ENCODE peak calls at places on chromosome 9, in seven cellular contexts. J is activated naive CD4-positive, alpha-beta T cell treated with Interleukin-2 at 50 U/mL for 16 hours; F is NCI-H460; U is activated CD4-positive, alpha-beta T cell treated with anti-CD3 and anti-CD28 coated beads for 48 hours; P is WTC11; H is stimulated activated CD4-positive, alpha-beta T cell treated with anti-CD3 and anti-CD28 coated beads, Interleukin-1b, Interleukin-23, amount 100 ng/mL, for 4 hours; W is Right ventricle myocardium superior. X is an unnamed sample.

GRCh38 chr9:69674112-69674511 is 1.9 kb upstream of the APBA1 start:
- DNase-seq in F (no peak), W (no peak), J (no peak), P (peak; percentile 33), U (no peak), H (no peak), X (no peak)

GRCh38 chr9:35229779-35230143 is 68.0 kb downstream of the UNC13B start:
- DNase-seq in J (no peak), U (no peak), P (no peak), F (no peak), W (no peak), H (no peak), X (no peak)

GRCh38 chr9:110714314-110714713 is 45.7 kb downstream of the MUSK start:
- DNase-seq in H (no peak), J (no peak), W (no peak), U (no peak), P (no peak), F (no peak), X (no peak)

GRCh38 chr9:15277400-15278137 is 29.4 kb downstream of the TTC39B start:
- DNase-seq in P (no peak), U (no peak), J (no peak), H (no peak), W (no peak), F (peak; percentile 20), X (no peak)

GRCh38 chr9:123684393-123685149 is 245.4 kb downstream of the DENND1A start:
- DNase-seq in F (no peak), U (no peak), J (no peak), P (no peak), W (no peak), H (no peak), X (no peak)

GRCh38 chr9:35798658-35799366 is 7.4 kb downstream of the NPR2 start:
- DNase-seq in P (no peak), H (no peak), F (peak; percentile 21), J (peak; percentile 55), W (no peak), U (peak; percentile 68), X (no peak)

GRCh38 chr9:107397076-107398049 is 92.2 kb downstream of the KLF4 start:
- DNase-seq in W (no peak), F (no peak), H (no peak), U (no peak), P (no peak), J (no peak), X (no peak)

GRCh38 chr9:90180374-90180773 is 462.2 kb downstream of the DIRAS2 start:
- DNase-seq in W (no peak), F (no peak), H (no peak), J (no peak), P (no peak), U (no peak), X (no peak)

GRCh38 chr9:947985-948384 is 28.5 kb upstream of the DMRT3 start:
- DNase-seq in H (no peak), W (no peak), U (no peak), F (no peak), P (no peak), J (no peak), X (no peak)

GRCh38 chr9:1505489-1505888 is 455.3 kb downstream of the DMRT2 start:
- DNase-seq in U (no peak), F (no peak), W (no peak), H (no peak), P (no peak), J (no peak), X (no peak)

GRCh38 chr9:115022760-115023434 is 92.5 kb upstream of the TNFSF8 start:
- DNase-seq in F (no peak), W (no peak), H (no peak), U (no peak), J (no peak), P (no peak), X (no peak)

GRCh38 chr9:84862786-84863185 is 193.3 kb downstream of the NTRK2 start:
- DNase-seq in F (no peak), J (no peak), H (no peak), P (peak; percentile 74), U (no peak), W (no peak), X (no peak)

GRCh38 chr9:33082538-33083326 is 6.3 kb upstream of the SMU1 start:
- DNase-seq in F (no peak), U (peak; percentile 34), W (no peak), P (no peak), J (no peak), H (no peak), X (no peak)

GRCh38 chr9:91426123-91426745 is 2.6 kb upstream of the NFIL3 start:
- DNase-seq in H (no peak), J (no peak), F (peak; percentile 53), W (no peak), P (no peak), U (no peak), X (no peak)

GRCh38 chr9:93962561-93963440 is 7.6 kb upstream of the BARX1 start:
- DNase-seq in F (peak; percentile 87), W (peak; percentile 88), J (peak; percentile 81), P (peak; percentile 70), U (peak; percentile 87), H (peak; percentile 84), X (peak; percentile 67)

GRCh38 chr9:134059188-134059641 is 8.6 kb downstream of the BRD3 start:
- DNase-seq in W (no peak), F (no peak), H (no peak), J (no peak), P (no peak), U (no peak), X (no peak)

GRCh38 chr9:131410051-131410491 is 16.2 kb downstream of the PRRC2B start:
- DNase-seq in W (no peak), F (no peak), U (peak; percentile 33), H (no peak), P (no peak), J (peak; percentile 32), X (no peak)

GRCh38 chr9:131259432-131259885 is 16.9 kb downstream of the FAM78A start:
- DNase-seq in P (no peak), W (no peak), F (no peak), U (no peak), H (no peak), J (no peak), X (no peak)

GRCh38 chr9:99752710-99753109 is 69.0 kb upstream of the NR4A3 start:
- DNase-seq in P (no peak), H (no peak), W (no peak), U (no peak), J (no peak), F (no peak), X (no peak)

GRCh38 chr9:22116751-22117150 is 107.6 kb upstream of the CDKN2B start:
- DNase-seq in P (no peak), H (no peak), J (no peak), F (no peak), W (no peak), U (no peak), X (no peak)

GRCh38 chr9:105191508-105192118 is 52.8 kb upstream of the SLC44A1 start:
- DNase-seq in F (peak; percentile 49), U (no peak), W (no peak), P (no peak), J (no peak), H (no peak), X (no peak)

GRCh38 chr9:93886911-93887310 is 68.2 kb downstream of the BARX1 start:
- DNase-seq in U (no peak), W (peak; percentile 20), F (no peak), H (no peak), J (no peak), P (no peak), X (no peak)

GRCh38 chr9:134150557-134151214 is 13.7 kb downstream of the RNU6ATAC start:
- DNase-seq in F (no peak), J (no peak), U (no peak), H (no peak), W (no peak), P (no peak), X (no peak)

GRCh38 chr9:31394040-31394473 is 990.4 kb upstream of the ACO1 start:
- DNase-seq in P (no peak), F (no peak), U (no peak), J (no peak), W (no peak), H (no peak), X (no peak)

GRCh38 chr9:33125441-33125840 is 41.7 kb downstream of the B4GALT1 start:
- DNase-seq in P (no peak), U (no peak), J (no peak), H (no peak), W (no peak), F (no peak), X (no peak)

GRCh38 chr9:137388589-137389427 is 34.2 kb downstream of the EXD3 start:
- DNase-seq in P (no peak), J (no peak), H (no peak), U (no peak), W (no peak), F (no peak), X (no peak)

GRCh38 chr9:95138474-95138873 is 179.0 kb downstream of the FANCC start:
- DNase-seq in W (no peak), J (no peak), P (peak; percentile 60), F (no peak), H (no peak), U (no peak), X (no peak)

GRCh38 chr9:118522093-118523028 is 818.2 kb downstream of the TLR4 start:
- DNase-seq in F (peak; percentile 22), U (peak; percentile 26), J (no peak), W (no peak), H (no peak), P (peak; percentile 76), X (no peak)

GRCh38 chr9:131740898-131741297 is 1.0 kb upstream of the RAPGEF1 start:
- DNase-seq in W (no peak), J (no peak), F (no peak), U (no peak), H (no peak), P (no peak), X (no peak)

GRCh38 chr9:35395076-35395675 is 94.7 kb upstream of the RUSC2 start:
- DNase-seq in H (no peak), U (no peak), J (no peak), F (no peak), W (peak; percentile 56), P (no peak), X (no peak)

GRCh38 chr9:131235480-131235851 is 40.8 kb downstream of the FAM78A start:
- DNase-seq in W (no peak), F (no peak), P (no peak), U (no peak), H (no peak), J (no peak), X (no peak)

X was measured in activated gamma-delta T cell treated with anti-CD3 and anti-CD28 coated beads, Interleukin-2, amount 50 U/mL, for 16 hours.